ENCODE peak calls at places on chromosomes 16 and 17, in ten cellular contexts. One of them, this sample, is unnamed.

GRCh38 chr17:73436966-73437365 is 125.2 kb upstream of the CDC42EP4 start:
- DNase-seq in RWPE1: no peak
- DNase-seq in Caco-2: no peak
- DNase-seq in amniotic stem cell: no peak
- DNase-seq in H4: no peak
- DNase-seq in foreskin fibroblast: no peak
- DNase-seq in activated naive CD4-positive, alpha-beta T cell: no peak
- DNase-seq in IMR-90: peak
- DNase-seq in AML-193: no peak
- DNase-seq in T follicular helper cell: no peak
- DNase-seq in this sample: no peak

GRCh38 chr17:21678451-21679081 is 13.8 kb upstream of the KCNJ18 start:
- DNase-seq in T follicular helper cell: no peak
- DNase-seq in Caco-2: no peak
- DNase-seq in activated naive CD4-positive, alpha-beta T cell: no peak
- DNase-seq in RWPE1: no peak
- DNase-seq in AML-193: no peak
- DNase-seq in IMR-90: no peak
- DNase-seq in amniotic stem cell: no peak
- DNase-seq in H4: no peak
- DNase-seq in foreskin fibroblast: no peak
- DNase-seq in this sample: no peak

GRCh38 chr16:82630219-82630618 is 3.5 kb downstream of the CDH13 start:
- DNase-seq in RWPE1: peak
- DNase-seq in IMR-90: peak
- DNase-seq in T follicular helper cell: no peak
- DNase-seq in Caco-2: no peak
- DNase-seq in AML-193: no peak
- DNase-seq in amniotic stem cell: no peak
- DNase-seq in activated naive CD4-positive, alpha-beta T cell: no peak
- DNase-seq in H4: no peak
- DNase-seq in foreskin fibroblast: no peak
- DNase-seq in this sample: no peak

GRCh38 chr16:58026705-58027340 is 1.3 kb downstream of the MMP15 start:
- DNase-seq in activated naive CD4-positive, alpha-beta T cell: no peak
- DNase-seq in H4: no peak
- DNase-seq in foreskin fibroblast: peak
- DNase-seq in RWPE1: no peak
- DNase-seq in amniotic stem cell: no peak
- DNase-seq in IMR-90: no peak
- DNase-seq in T follicular helper cell: no peak
- DNase-seq in AML-193: no peak
- DNase-seq in Caco-2: peak
- DNase-seq in this sample: no peak

GRCh38 chr17:21679256-21680146 is 12.8 kb upstream of the KCNJ18 start:
- DNase-seq in foreskin fibroblast: no peak
- DNase-seq in H4: no peak
- DNase-seq in RWPE1: no peak
- DNase-seq in Caco-2: no peak
- DNase-seq in amniotic stem cell: no peak
- DNase-seq in activated naive CD4-positive, alpha-beta T cell: no peak
- DNase-seq in T follicular helper cell: no peak
- DNase-seq in IMR-90: no peak
- DNase-seq in AML-193: no peak
- DNase-seq in this sample: no peak

GRCh38 chr16:1763521-1764511 is 7.5 kb downstream of the NME3 start:
- DNase-seq in H4: no peak
- DNase-seq in T follicular helper cell: no peak
- DNase-seq in IMR-90: no peak
- DNase-seq in RWPE1: no peak
- DNase-seq in foreskin fibroblast: peak
- DNase-seq in Caco-2: peak
- DNase-seq in AML-193: no peak
- DNase-seq in activated naive CD4-positive, alpha-beta T cell: no peak
- DNase-seq in amniotic stem cell: no peak
- DNase-seq in this sample: no peak

GRCh38 chr17:46866747-46867146 is 15.4 kb downstream of the WNT9B start:
- DNase-seq in activated naive CD4-positive, alpha-beta T cell: no peak
- DNase-seq in H4: no peak
- DNase-seq in Caco-2: no peak
- DNase-seq in AML-193: no peak
- DNase-seq in RWPE1: no peak
- DNase-seq in foreskin fibroblast: no peak
- DNase-seq in T follicular helper cell: no peak
- DNase-seq in amniotic stem cell: no peak
- DNase-seq in IMR-90: no peak
- DNase-seq in this sample: no peak

GRCh38 chr17:40553694-40554534 is 11.4 kb downstream of the CCR7 start:
- DNase-seq in T follicular helper cell: no peak
- DNase-seq in AML-193: no peak
- DNase-seq in amniotic stem cell: no peak
- DNase-seq in RWPE1: no peak
- DNase-seq in IMR-90: peak
- DNase-seq in Caco-2: no peak
- DNase-seq in activated naive CD4-positive, alpha-beta T cell: no peak
- DNase-seq in H4: no peak
- DNase-seq in foreskin fibroblast: peak
- DNase-seq in this sample: no peak

GRCh38 chr16:20181386-20181785 is 107.7 kb upstream of the GPR139 start:
- DNase-seq in amniotic stem cell: no peak
- DNase-seq in foreskin fibroblast: no peak
- DNase-seq in IMR-90: no peak
- DNase-seq in H4: peak
- DNase-seq in Caco-2: no peak
- DNase-seq in AML-193: no peak
- DNase-seq in activated naive CD4-positive, alpha-beta T cell: no peak
- DNase-seq in T follicular helper cell: no peak
- DNase-seq in RWPE1: no peak
- DNase-seq in this sample: no peak

This sample was measured in effector memory CD4-positive, alpha-beta T cell.